ENCODE peak calls at places on chromosomes 5 and 9, in nine cellular contexts. One of them, this sample, is unnamed.

GRCh38 chr5:140112685-140113179 is 1.2 kb upstream of the PURA start:
- DNase-seq in stimulated activated CD8-positive, alpha-beta memory T cell treated with anti-CD3 and anti-CD28 coated beads, Interleukin-15, amount 100 ng/mL, for 1 hour: no peak
- DNase-seq in WTC11: no peak
- DNase-seq in AG08396: peak; percentile 30
- DNase-seq in CD4-positive, alpha-beta T cell: no peak
- DNase-seq in HT1080: peak; percentile 26
- DNase-seq in left ventricle myocardium inferior: no peak
- DNase-seq in DMS153: no peak
- DNase-seq in prostate gland: no peak
- DNase-seq in this sample: peak; percentile 37

GRCh38 chr9:128636024-128636390 is 20.6 kb downstream of the DYNC2I2 start:
- DNase-seq in AG08396: no peak
- DNase-seq in prostate gland: peak; percentile 42
- DNase-seq in DMS153: no peak
- DNase-seq in CD4-positive, alpha-beta T cell: no peak
- DNase-seq in left ventricle myocardium inferior: peak; percentile 77
- DNase-seq in stimulated activated CD8-positive, alpha-beta memory T cell treated with anti-CD3 and anti-CD28 coated beads, Interleukin-15, amount 100 ng/mL, for 1 hour: no peak
- DNase-seq in HT1080: peak; percentile 50
- DNase-seq in WTC11: peak; percentile 75
- DNase-seq in this sample: no peak

GRCh38 chr5:180866296-180866695 is 5.2 kb upstream of the ZFP62 start:
- DNase-seq in CD4-positive, alpha-beta T cell: no peak
- DNase-seq in left ventricle myocardium inferior: no peak
- DNase-seq in DMS153: no peak
- DNase-seq in stimulated activated CD8-positive, alpha-beta memory T cell treated with anti-CD3 and anti-CD28 coated beads, Interleukin-15, amount 100 ng/mL, for 1 hour: no peak
- DNase-seq in HT1080: no peak
- DNase-seq in prostate gland: peak; percentile 41
- DNase-seq in WTC11: no peak
- DNase-seq in AG08396: no peak
- DNase-seq in this sample: no peak

GRCh38 chr5:154198611-154199230 is 8.2 kb downstream of the GALNT10 start:
- DNase-seq in CD4-positive, alpha-beta T cell: no peak
- DNase-seq in DMS153: no peak
- DNase-seq in AG08396: peak; percentile 74
- DNase-seq in WTC11: no peak
- DNase-seq in HT1080: peak; percentile 80
- DNase-seq in prostate gland: no peak
- DNase-seq in left ventricle myocardium inferior: no peak
- DNase-seq in stimulated activated CD8-positive, alpha-beta memory T cell treated with anti-CD3 and anti-CD28 coated beads, Interleukin-15, amount 100 ng/mL, for 1 hour: no peak
- DNase-seq in this sample: peak; percentile 92

GRCh38 chr9:35553670-35554543 is 51.2 kb upstream of the TESK1 start:
- DNase-seq in HT1080: peak; percentile 75
- DNase-seq in WTC11: peak; percentile 63
- DNase-seq in CD4-positive, alpha-beta T cell: peak; percentile 14
- DNase-seq in stimulated activated CD8-positive, alpha-beta memory T cell treated with anti-CD3 and anti-CD28 coated beads, Interleukin-15, amount 100 ng/mL, for 1 hour: no peak
- DNase-seq in left ventricle myocardium inferior: peak; percentile 58
- DNase-seq in AG08396: peak; percentile 84
- DNase-seq in DMS153: peak; percentile 62
- DNase-seq in prostate gland: peak; percentile 44
- DNase-seq in this sample: peak; percentile 72

GRCh38 chr5:158609729-158610128 is 490.0 kb downstream of the EBF1 start:
- DNase-seq in DMS153: no peak
- DNase-seq in prostate gland: no peak
- DNase-seq in left ventricle myocardium inferior: no peak
- DNase-seq in HT1080: no peak
- DNase-seq in AG08396: no peak
- DNase-seq in stimulated activated CD8-positive, alpha-beta memory T cell treated with anti-CD3 and anti-CD28 coated beads, Interleukin-15, amount 100 ng/mL, for 1 hour: no peak
- DNase-seq in WTC11: no peak
- DNase-seq in CD4-positive, alpha-beta T cell: no peak
- DNase-seq in this sample: no peak

GRCh38 chr5:136094189-136094912 is 38.3 kb upstream of the SMAD5 start:
- DNase-seq in CD4-positive, alpha-beta T cell: no peak
- DNase-seq in prostate gland: no peak
- DNase-seq in WTC11: no peak
- DNase-seq in HT1080: no peak
- DNase-seq in AG08396: no peak
- DNase-seq in left ventricle myocardium inferior: no peak
- DNase-seq in DMS153: no peak
- DNase-seq in stimulated activated CD8-positive, alpha-beta memory T cell treated with anti-CD3 and anti-CD28 coated beads, Interleukin-15, amount 100 ng/mL, for 1 hour: no peak
- DNase-seq in this sample: no peak

GRCh38 chr9:34663296-34663590 is 786 bp upstream of the CCL27 start:
- DNase-seq in left ventricle myocardium inferior: no peak
- DNase-seq in prostate gland: no peak
- DNase-seq in HT1080: no peak
- DNase-seq in AG08396: no peak
- DNase-seq in DMS153: no peak
- DNase-seq in WTC11: no peak
- DNase-seq in CD4-positive, alpha-beta T cell: peak; percentile 19
- DNase-seq in stimulated activated CD8-positive, alpha-beta memory T cell treated with anti-CD3 and anti-CD28 coated beads, Interleukin-15, amount 100 ng/mL, for 1 hour: no peak
- DNase-seq in this sample: no peak

GRCh38 chr5:177494356-177495195 is 2.8 kb downstream of the PDLIM7 start:
- DNase-seq in HT1080: peak; percentile 98
- DNase-seq in CD4-positive, alpha-beta T cell: no peak
- DNase-seq in left ventricle myocardium inferior: peak; percentile 60
- DNase-seq in AG08396: peak; percentile 91
- DNase-seq in DMS153: no peak
- DNase-seq in prostate gland: no peak
- DNase-seq in stimulated activated CD8-positive, alpha-beta memory T cell treated with anti-CD3 and anti-CD28 coated beads, Interleukin-15, amount 100 ng/mL, for 1 hour: no peak
- DNase-seq in WTC11: peak; percentile 75
- DNase-seq in this sample: peak; percentile 87

GRCh38 chr5:55636177-55636576 is 75.9 kb downstream of the SLC38A9 start:
- DNase-seq in stimulated activated CD8-positive, alpha-beta memory T cell treated with anti-CD3 and anti-CD28 coated beads, Interleukin-15, amount 100 ng/mL, for 1 hour: no peak
- DNase-seq in WTC11: no peak
- DNase-seq in left ventricle myocardium inferior: no peak
- DNase-seq in prostate gland: peak; percentile 34
- DNase-seq in HT1080: no peak
- DNase-seq in DMS153: peak; percentile 49
- DNase-seq in AG08396: no peak
- DNase-seq in CD4-positive, alpha-beta T cell: no peak
- DNase-seq in this sample: no peak

GRCh38 chr5:172697123-172698121 is 56.4 kb downstream of the NEURL1B start:
- DNase-seq in DMS153: peak; percentile 48
- DNase-seq in stimulated activated CD8-positive, alpha-beta memory T cell treated with anti-CD3 and anti-CD28 coated beads, Interleukin-15, amount 100 ng/mL, for 1 hour: peak; percentile 69
- DNase-seq in CD4-positive, alpha-beta T cell: peak; percentile 81
- DNase-seq in left ventricle myocardium inferior: peak; percentile 85
- DNase-seq in WTC11: peak; percentile 89
- DNase-seq in prostate gland: peak; percentile 86
- DNase-seq in AG08396: peak; percentile 90
- DNase-seq in HT1080: peak; percentile 80
- DNase-seq in this sample: peak; percentile 74

GRCh38 chr5:68983959-68984358 is 109.9 kb upstream of the SLC30A5 start:
- DNase-seq in CD4-positive, alpha-beta T cell: no peak
- DNase-seq in left ventricle myocardium inferior: no peak
- DNase-seq in DMS153: no peak
- DNase-seq in WTC11: no peak
- DNase-seq in HT1080: no peak
- DNase-seq in AG08396: no peak
- DNase-seq in prostate gland: no peak
- DNase-seq in stimulated activated CD8-positive, alpha-beta memory T cell treated with anti-CD3 and anti-CD28 coated beads, Interleukin-15, amount 100 ng/mL, for 1 hour: no peak
- DNase-seq in this sample: no peak

GRCh38 chr5:126486332-126486731 is 63.1 kb downstream of the GRAMD2B start:
- DNase-seq in stimulated activated CD8-positive, alpha-beta memory T cell treated with anti-CD3 and anti-CD28 coated beads, Interleukin-15, amount 100 ng/mL, for 1 hour: no peak
- DNase-seq in WTC11: no peak
- DNase-seq in DMS153: no peak
- DNase-seq in prostate gland: no peak
- DNase-seq in HT1080: no peak
- DNase-seq in left ventricle myocardium inferior: no peak
- DNase-seq in AG08396: no peak
- DNase-seq in CD4-positive, alpha-beta T cell: no peak
- DNase-seq in this sample: no peak

GRCh38 chr9:113597390-113598241 is 134.1 kb downstream of the RGS3 start:
- DNase-seq in left ventricle myocardium inferior: no peak
- DNase-seq in CD4-positive, alpha-beta T cell: no peak
- DNase-seq in DMS153: no peak
- DNase-seq in HT1080: no peak
- DNase-seq in WTC11: no peak
- DNase-seq in stimulated activated CD8-positive, alpha-beta memory T cell treated with anti-CD3 and anti-CD28 coated beads, Interleukin-15, amount 100 ng/mL, for 1 hour: no peak
- DNase-seq in AG08396: no peak
- DNase-seq in prostate gland: no peak
- DNase-seq in this sample: no peak

GRCh38 chr9:108615152-108615551 is 240.6 kb downstream of the ACTL7B start:
- DNase-seq in HT1080: no peak
- DNase-seq in AG08396: no peak
- DNase-seq in CD4-positive, alpha-beta T cell: no peak
- DNase-seq in stimulated activated CD8-positive, alpha-beta memory T cell treated with anti-CD3 and anti-CD28 coated beads, Interleukin-15, amount 100 ng/mL, for 1 hour: no peak
- DNase-seq in DMS153: no peak
- DNase-seq in prostate gland: no peak
- DNase-seq in WTC11: no peak
- DNase-seq in left ventricle myocardium inferior: no peak
- DNase-seq in this sample: no peak

GRCh38 chr5:82396871-82397514 is 118.8 kb upstream of the RPS23 start:
- DNase-seq in left ventricle myocardium inferior: peak; percentile 72
- DNase-seq in WTC11: no peak
- DNase-seq in HT1080: peak; percentile 97
- DNase-seq in AG08396: peak; percentile 85
- DNase-seq in stimulated activated CD8-positive, alpha-beta memory T cell treated with anti-CD3 and anti-CD28 coated beads, Interleukin-15, amount 100 ng/mL, for 1 hour: no peak
- DNase-seq in prostate gland: peak; percentile 16
- DNase-seq in CD4-positive, alpha-beta T cell: no peak
- DNase-seq in DMS153: peak; percentile 11
- DNase-seq in this sample: peak; percentile 100

GRCh38 chr5:132996307-132996706 is 30.0 kb downstream of the ZCCHC10 start:
- DNase-seq in prostate gland: no peak
- DNase-seq in WTC11: no peak
- DNase-seq in DMS153: no peak
- DNase-seq in left ventricle myocardium inferior: no peak
- DNase-seq in HT1080: no peak
- DNase-seq in AG08396: no peak
- DNase-seq in CD4-positive, alpha-beta T cell: no peak
- DNase-seq in stimulated activated CD8-positive, alpha-beta memory T cell treated with anti-CD3 and anti-CD28 coated beads, Interleukin-15, amount 100 ng/mL, for 1 hour: no peak
- DNase-seq in this sample: no peak

GRCh38 chr9:38208206-38208901 is 139.3 kb upstream of the SHB start:
- DNase-seq in WTC11: no peak
- DNase-seq in DMS153: no peak
- DNase-seq in AG08396: no peak
- DNase-seq in HT1080: no peak
- DNase-seq in left ventricle myocardium inferior: no peak
- DNase-seq in stimulated activated CD8-positive, alpha-beta memory T cell treated with anti-CD3 and anti-CD28 coated beads, Interleukin-15, amount 100 ng/mL, for 1 hour: no peak
- DNase-seq in prostate gland: no peak
- DNase-seq in CD4-positive, alpha-beta T cell: no peak
- DNase-seq in this sample: no peak

GRCh38 chr9:126763130-126763764 is 41.6 kb upstream of the ZBTB43 start:
- DNase-seq in stimulated activated CD8-positive, alpha-beta memory T cell treated with anti-CD3 and anti-CD28 coated beads, Interleukin-15, amount 100 ng/mL, for 1 hour: no peak
- DNase-seq in HT1080: peak; percentile 75
- DNase-seq in AG08396: no peak
- DNase-seq in DMS153: no peak
- DNase-seq in prostate gland: no peak
- DNase-seq in CD4-positive, alpha-beta T cell: no peak
- DNase-seq in left ventricle myocardium inferior: no peak
- DNase-seq in WTC11: no peak
- DNase-seq in this sample: no peak

GRCh38 chr9:36316629-36317317 is 58.5 kb upstream of the GNE start:
- DNase-seq in CD4-positive, alpha-beta T cell: no peak
- DNase-seq in stimulated activated CD8-positive, alpha-beta memory T cell treated with anti-CD3 and anti-CD28 coated beads, Interleukin-15, amount 100 ng/mL, for 1 hour: no peak
- DNase-seq in left ventricle myocardium inferior: no peak
- DNase-seq in prostate gland: peak; percentile 50
- DNase-seq in WTC11: no peak
- DNase-seq in HT1080: no peak
- DNase-seq in AG08396: no peak
- DNase-seq in DMS153: no peak
- DNase-seq in this sample: no peak

GRCh38 chr9:3475300-3476020 is 50.3 kb downstream of the RFX3 start:
- DNase-seq in left ventricle myocardium inferior: no peak
- DNase-seq in DMS153: no peak
- DNase-seq in CD4-positive, alpha-beta T cell: no peak
- DNase-seq in prostate gland: no peak
- DNase-seq in AG08396: no peak
- DNase-seq in HT1080: no peak
- DNase-seq in WTC11: peak; percentile 12
- DNase-seq in stimulated activated CD8-positive, alpha-beta memory T cell treated with anti-CD3 and anti-CD28 coated beads, Interleukin-15, amount 100 ng/mL, for 1 hour: no peak
- DNase-seq in this sample: no peak

GRCh38 chr5:171762841-171763408 is 22.7 kb upstream of the SMIM23 start:
- DNase-seq in CD4-positive, alpha-beta T cell: no peak
- DNase-seq in left ventricle myocardium inferior: no peak
- DNase-seq in stimulated activated CD8-positive, alpha-beta memory T cell treated with anti-CD3 and anti-CD28 coated beads, Interleukin-15, amount 100 ng/mL, for 1 hour: no peak
- DNase-seq in prostate gland: no peak
- DNase-seq in HT1080: no peak
- DNase-seq in DMS153: no peak
- DNase-seq in AG08396: no peak
- DNase-seq in WTC11: no peak
- DNase-seq in this sample: no peak

GRCh38 chr5:82365744-82366228 is 87.6 kb upstream of the RPS23 start:
- DNase-seq in prostate gland: no peak
- DNase-seq in CD4-positive, alpha-beta T cell: no peak
- DNase-seq in stimulated activated CD8-positive, alpha-beta memory T cell treated with anti-CD3 and anti-CD28 coated beads, Interleukin-15, amount 100 ng/mL, for 1 hour: no peak
- DNase-seq in HT1080: peak; percentile 73
- DNase-seq in DMS153: no peak
- DNase-seq in AG08396: peak; percentile 32
- DNase-seq in WTC11: no peak
- DNase-seq in left ventricle myocardium inferior: no peak
- DNase-seq in this sample: peak; percentile 15

GRCh38 chr5:56480305-56481146 is 247.4 kb upstream of the ANKRD55 start:
- DNase-seq in prostate gland: peak; percentile 27
- DNase-seq in WTC11: peak; percentile 56
- DNase-seq in CD4-positive, alpha-beta T cell: peak; percentile 12
- DNase-seq in stimulated activated CD8-positive, alpha-beta memory T cell treated with anti-CD3 and anti-CD28 coated beads, Interleukin-15, amount 100 ng/mL, for 1 hour: no peak
- DNase-seq in left ventricle myocardium inferior: peak; percentile 71
- DNase-seq in DMS153: no peak
- DNase-seq in HT1080: no peak
- DNase-seq in AG08396: peak; percentile 69
- DNase-seq in this sample: peak; percentile 2

GRCh38 chr5:25006734-25007133 is 362.0 kb upstream of the CDH10 start:
- DNase-seq in stimulated activated CD8-positive, alpha-beta memory T cell treated with anti-CD3 and anti-CD28 coated beads, Interleukin-15, amount 100 ng/mL, for 1 hour: no peak
- DNase-seq in left ventricle myocardium inferior: no peak
- DNase-seq in DMS153: no peak
- DNase-seq in prostate gland: no peak
- DNase-seq in CD4-positive, alpha-beta T cell: no peak
- DNase-seq in WTC11: no peak
- DNase-seq in HT1080: peak; percentile 66
- DNase-seq in AG08396: no peak
- DNase-seq in this sample: no peak

GRCh38 chr9:78919701-78920100 is 622.8 kb downstream of the PSAT1 start:
- DNase-seq in stimulated activated CD8-positive, alpha-beta memory T cell treated with anti-CD3 and anti-CD28 coated beads, Interleukin-15, amount 100 ng/mL, for 1 hour: no peak
- DNase-seq in AG08396: no peak
- DNase-seq in prostate gland: no peak
- DNase-seq in HT1080: peak; percentile 34
- DNase-seq in left ventricle myocardium inferior: no peak
- DNase-seq in CD4-positive, alpha-beta T cell: no peak
- DNase-seq in WTC11: no peak
- DNase-seq in DMS153: no peak
- DNase-seq in this sample: no peak

GRCh38 chr5:5941486-5941885 is 436.9 kb downstream of the MED10 start:
- DNase-seq in left ventricle myocardium inferior: no peak
- DNase-seq in HT1080: no peak
- DNase-seq in DMS153: no peak
- DNase-seq in stimulated activated CD8-positive, alpha-beta memory T cell treated with anti-CD3 and anti-CD28 coated beads, Interleukin-15, amount 100 ng/mL, for 1 hour: no peak
- DNase-seq in AG08396: no peak
- DNase-seq in WTC11: no peak
- DNase-seq in prostate gland: no peak
- DNase-seq in CD4-positive, alpha-beta T cell: no peak
- DNase-seq in this sample: no peak

GRCh38 chr5:133048993-133049725 is 2.7 kb upstream of the HSPA4 start:
- DNase-seq in HT1080: no peak
- DNase-seq in DMS153: no peak
- DNase-seq in CD4-positive, alpha-beta T cell: no peak
- DNase-seq in WTC11: no peak
- DNase-seq in left ventricle myocardium inferior: no peak
- DNase-seq in stimulated activated CD8-positive, alpha-beta memory T cell treated with anti-CD3 and anti-CD28 coated beads, Interleukin-15, amount 100 ng/mL, for 1 hour: no peak
- DNase-seq in prostate gland: no peak
- DNase-seq in AG08396: no peak
- DNase-seq in this sample: no peak

GRCh38 chr5:159097461-159098284 is 2.0 kb downstream of the EBF1 start:
- DNase-seq in DMS153: no peak
- DNase-seq in left ventricle myocardium inferior: peak; percentile 57
- DNase-seq in prostate gland: no peak
- DNase-seq in stimulated activated CD8-positive, alpha-beta memory T cell treated with anti-CD3 and anti-CD28 coated beads, Interleukin-15, amount 100 ng/mL, for 1 hour: no peak
- DNase-seq in WTC11: peak; percentile 35
- DNase-seq in AG08396: no peak
- DNase-seq in HT1080: no peak
- DNase-seq in CD4-positive, alpha-beta T cell: no peak
- DNase-seq in this sample: no peak

GRCh38 chr9:104911029-104911607 is 16.8 kb downstream of the ABCA1 start:
- DNase-seq in prostate gland: no peak
- DNase-seq in left ventricle myocardium inferior: no peak
- DNase-seq in WTC11: no peak
- DNase-seq in stimulated activated CD8-positive, alpha-beta memory T cell treated with anti-CD3 and anti-CD28 coated beads, Interleukin-15, amount 100 ng/mL, for 1 hour: no peak
- DNase-seq in CD4-positive, alpha-beta T cell: no peak
- DNase-seq in DMS153: no peak
- DNase-seq in HT1080: peak; percentile 24
- DNase-seq in AG08396: peak; percentile 43
- DNase-seq in this sample: peak; percentile 35

GRCh38 chr5:98771389-98772109 is 1.9 kb upstream of the RGMB start:
- DNase-seq in left ventricle myocardium inferior: no peak
- DNase-seq in DMS153: peak; percentile 49
- DNase-seq in WTC11: peak; percentile 49
- DNase-seq in HT1080: peak; percentile 72
- DNase-seq in prostate gland: peak; percentile 77
- DNase-seq in stimulated activated CD8-positive, alpha-beta memory T cell treated with anti-CD3 and anti-CD28 coated beads, Interleukin-15, amount 100 ng/mL, for 1 hour: no peak
- DNase-seq in AG08396: peak; percentile 70
- DNase-seq in CD4-positive, alpha-beta T cell: peak; percentile 54
- DNase-seq in this sample: peak; percentile 93